ENCODE peak calls at places on chromosomes 7 and 10, in eight cellular contexts. T is AG08395; L is fibroblast of the conjunctiva; H is GM23248; G is CD14-positive monocyte; S is NCI-H774; R is activated CD8-positive, alpha-beta memory T cell treated with anti-CD3 and anti-CD28 coated beads, Interleukin-2, amount 50 U/mL, for 48 hours; N is CD8-positive, alpha-beta T cell. Q is an unnamed sample.

GRCh38 chr10:54415483-54415882 is 385.5 kb downstream of the PCDH15 start:
- DNase-seq in N (no peak), T (no peak), S (no peak), G (no peak), R (no peak), L (no peak), H (no peak), Q (no peak)

GRCh38 chr7:7164590-7164989 is 17.8 kb upstream of the C1GALT1 start:
- DNase-seq in G (no peak), H (no peak), L (no peak), S (no peak), R (no peak), N (no peak), T (no peak), Q (no peak)

GRCh38 chr7:46163245-46163644 is 242.2 kb upstream of the IGFBP3 start:
- DNase-seq in H (no peak), N (no peak), T (no peak), L (no peak), G (no peak), S (peak; percentile 80), R (no peak), Q (no peak)

GRCh38 chr7:50863053-50863452 is 80.4 kb upstream of the GRB10 start:
- DNase-seq in N (no peak), L (no peak), T (no peak), H (no peak), S (no peak), R (no peak), G (no peak), Q (no peak)

GRCh38 chr10:75048669-75049098 is 62.8 kb upstream of the SAMD8 start:
- DNase-seq in L (peak; percentile 38), H (peak; percentile 55), S (no peak), T (peak; percentile 30), N (no peak), R (no peak), G (no peak), Q (peak; percentile 31)

GRCh38 chr7:130758429-130759056 is 24.5 kb upstream of the KLF14 start:
- DNase-seq in L (peak; percentile 68), G (no peak), N (no peak), R (no peak), T (peak; percentile 59), H (peak; percentile 71), S (peak; percentile 20), Q (peak; percentile 9)

GRCh38 chr10:101217450-101218281 is 11.6 kb downstream of the LBX1 start:
- DNase-seq in N (no peak), G (no peak), R (peak; percentile 53), H (peak; percentile 67), T (no peak), L (no peak), S (no peak), Q (no peak)

GRCh38 chr7:41700044-41700471 is 2.8 kb downstream of the INHBA start:
- DNase-seq in H (peak; percentile 32), T (no peak), N (no peak), L (no peak), R (no peak), G (no peak), S (no peak), Q (no peak)

GRCh38 chr7:157412021-157412443 is 75.2 kb downstream of the DNAJB6 start:
- DNase-seq in N (no peak), S (no peak), G (no peak), T (peak; percentile 81), H (peak; percentile 96), R (peak; percentile 82), L (peak; percentile 17), Q (peak; percentile 57)

GRCh38 chr10:70714245-70714644 is 41.9 kb downstream of the ADAMTS14 start:
- DNase-seq in L (no peak), G (no peak), R (no peak), N (no peak), S (no peak), H (no peak), T (no peak), Q (no peak)

GRCh38 chr10:110783509-110784103 is 88.1 kb upstream of the PDCD4 start:
- DNase-seq in L (no peak), H (peak; percentile 52), S (no peak), G (no peak), N (peak; percentile 57), R (peak; percentile 76), T (no peak), Q (no peak)

GRCh38 chr10:110524864-110525242 is 27.1 kb downstream of the DUSP5 start:
- DNase-seq in T (no peak), R (no peak), G (no peak), N (no peak), L (no peak), H (no peak), S (no peak), Q (no peak)

GRCh38 chr7:17677408-17677807 is 262.9 kb downstream of the SNX13 start:
- DNase-seq in H (peak; percentile 79), S (no peak), N (no peak), L (no peak), R (no peak), T (no peak), G (no peak), Q (peak; percentile 25)

GRCh38 chr10:117413928-117414618 is 38.8 kb upstream of the PDZD8 start:
- DNase-seq in R (no peak), G (no peak), H (peak; percentile 77), L (no peak), N (no peak), S (no peak), T (peak; percentile 50), Q (peak; percentile 8)

GRCh38 chr7:28348631-28349030 is 63.7 kb upstream of the CREB5 start:
- DNase-seq in H (no peak), S (no peak), R (no peak), G (no peak), L (no peak), T (no peak), N (no peak), Q (peak; percentile 25)

GRCh38 chr10:76397210-76397881 is 965.9 kb downstream of the LRMDA start:
- DNase-seq in H (no peak), N (no peak), S (no peak), G (no peak), R (no peak), L (no peak), T (peak; percentile 25), Q (peak; percentile 31)

GRCh38 chr10:48470115-48470892 is 134.6 kb downstream of the ARHGAP22 start:
- DNase-seq in S (no peak), G (peak; percentile 29), T (no peak), R (peak; percentile 33), H (no peak), N (no peak), L (no peak), Q (no peak)

GRCh38 chr10:131076341-131076740 is 235.2 kb downstream of the TCERG1L start:
- DNase-seq in H (no peak), G (no peak), T (no peak), L (no peak), N (no peak), S (no peak), R (no peak), Q (no peak)

GRCh38 chr10:117455346-117455745 is 80.1 kb upstream of the PDZD8 start:
- DNase-seq in L (no peak), R (no peak), T (no peak), N (no peak), H (no peak), G (no peak), S (no peak), Q (no peak)

GRCh38 chr10:104707602-104708160 is 66.6 kb downstream of the SORCS3 start:
- DNase-seq in R (no peak), S (peak; percentile 73), G (no peak), L (no peak), H (no peak), N (no peak), T (no peak), Q (no peak)

GRCh38 chr10:71771821-71772617 is 1.3 kb downstream of the VSIR start:
- DNase-seq in T (peak; percentile 88), L (peak; percentile 59), R (peak; percentile 63), G (peak; percentile 77), N (no peak), S (no peak), H (peak; percentile 94), Q (no peak)

GRCh38 chr10:117790177-117790576 is 247.6 kb downstream of the EMX2 start:
- DNase-seq in R (no peak), N (no peak), T (no peak), S (no peak), G (no peak), L (no peak), H (no peak), Q (no peak)

GRCh38 chr7:81789406-81790139 is 19.7 kb upstream of the HGF start:
- DNase-seq in H (peak; percentile 51), S (no peak), T (peak; percentile 16), L (no peak), N (no peak), R (no peak), G (no peak), Q (no peak)

GRCh38 chr10:132961-133898 is 2.0 kb upstream of the ZMYND11 start:
- DNase-seq in H (peak; percentile 89), S (no peak), N (no peak), G (no peak), L (no peak), T (peak; percentile 70), R (no peak), Q (no peak)

GRCh38 chr7:50953303-50953702 is 170.6 kb upstream of the GRB10 start:
- DNase-seq in G (no peak), N (no peak), S (no peak), R (no peak), T (no peak), H (peak; percentile 11), L (no peak), Q (peak; percentile 21)

GRCh38 chr7:37380831-37381230 is 67.8 kb downstream of the ELMO1 start:
- DNase-seq in L (no peak), T (no peak), H (no peak), S (no peak), N (no peak), R (no peak), G (no peak), Q (no peak)

GRCh38 chr7:24510781-24511180 is 62.5 kb upstream of the PALS2 start:
- DNase-seq in L (no peak), G (no peak), H (no peak), R (no peak), S (no peak), T (no peak), N (no peak), Q (no peak)

GRCh38 chr7:44433255-44434022 is 57.0 kb downstream of the NUDCD3 start:
- DNase-seq in N (no peak), S (no peak), H (no peak), T (no peak), L (no peak), R (no peak), G (no peak), Q (no peak)

GRCh38 chr10:47023237-47024045 is 112.2 kb downstream of the PTPN20 start:
- DNase-seq in T (no peak), L (no peak), R (peak; percentile 49), G (no peak), S (no peak), H (peak; percentile 36), N (no peak), Q (no peak)

GRCh38 chr10:71437537-71438058 is 40.9 kb downstream of the CDH23 start:
- DNase-seq in S (no peak), G (no peak), T (no peak), N (no peak), R (no peak), H (no peak), L (no peak), Q (no peak)

GRCh38 chr7:46079421-46079820 is 158.3 kb upstream of the IGFBP3 start:
- DNase-seq in R (no peak), N (no peak), L (no peak), G (no peak), S (no peak), H (no peak), T (no peak), Q (no peak)

GRCh38 chr10:3427846-3428442 is 255.4 kb upstream of the PITRM1 start:
- DNase-seq in R (no peak), N (no peak), T (no peak), S (no peak), H (no peak), L (no peak), G (no peak), Q (peak; percentile 31)

GRCh38 chr7:80940539-80941205 is 21.8 kb upstream of the SEMA3C start:
- DNase-seq in H (peak; percentile 34), S (no peak), L (no peak), N (no peak), G (no peak), R (no peak), T (no peak), Q (no peak)

GRCh38 chr7:76317782-76318487 is 15.5 kb downstream of the HSPB1 start:
- DNase-seq in L (peak; percentile 94), N (peak; percentile 94), G (peak; percentile 93), R (peak; percentile 96), S (peak; percentile 97), H (peak; percentile 99), T (peak; percentile 99), Q (peak; percentile 89)

Q was measured in skeletal muscle cell.